ENCODE peak calls at places on chromosome 21, in ten cellular contexts. E is NB4, R is H1, A is Peyer's patch, Y is endothelial cell of umbilical vein, D is gastrocnemius medialis, X is H54, T is adrenal gland, M is upper lobe of left lung, B is transverse colon. P is an unnamed sample.

GRCh38 chr21:37062592-37062933 is 10.3 kb downstream of the PIGP start:
- DNase-seq in D (no peak), B (no peak), T (no peak), M (no peak), Y (no peak), E (no peak), A (no peak), R (no peak), X (no peak), P (no peak)

GRCh38 chr21:33058468-33059318 is 11.2 kb upstream of the OLIG1 start:
- DNase-seq in E (peak; percentile 72), M (no peak), R (no peak), Y (no peak), T (peak; percentile 85), B (no peak), X (no peak), D (peak; percentile 52), A (no peak), P (peak; percentile 20)

GRCh38 chr21:36203603-36203889 is 46.9 kb downstream of the DOP1B start:
- DNase-seq in B (no peak), D (peak; percentile 55), Y (peak; percentile 17), R (no peak), E (peak; percentile 62), T (peak; percentile 52), A (peak; percentile 71), M (no peak), X (peak; percentile 88), P (peak; percentile 12)

GRCh38 chr21:16402752-16403151 is 673.0 kb downstream of the USP25 start:
- DNase-seq in Y (peak; percentile 55), A (no peak), M (no peak), D (no peak), R (no peak), X (no peak), E (no peak), B (no peak), T (peak; percentile 1), P (no peak)

GRCh38 chr21:45590726-45591618 is 48.7 kb upstream of the SLC19A1 start:
- DNase-seq in M (peak; percentile 89), X (no peak), R (no peak), B (peak; percentile 18), E (peak; percentile 43), T (peak; percentile 23), A (peak; percentile 50), Y (no peak), D (no peak), P (peak; percentile 44)

GRCh38 chr21:15130751-15131150 is 66.0 kb upstream of the NRIP1 start:
- DNase-seq in M (no peak), Y (no peak), E (no peak), A (no peak), B (no peak), R (no peak), T (no peak), X (no peak), D (no peak), P (no peak)

GRCh38 chr21:32520885-32521735 is 64.2 kb downstream of the TCP10L start:
- DNase-seq in M (no peak), A (peak; percentile 75), T (peak; percentile 73), X (peak; percentile 81), D (peak; percentile 60), B (peak; percentile 63), E (peak; percentile 84), Y (peak; percentile 98), R (no peak), P (peak; percentile 34)

GRCh38 chr21:21057349-21058062 is 59.3 kb downstream of the NCAM2 start:
- DNase-seq in A (no peak), M (no peak), E (no peak), R (no peak), T (no peak), D (no peak), X (no peak), Y (no peak), B (no peak), P (no peak)

GRCh38 chr21:8988696-8989095 is 1532.7 kb upstream of the TPTE start:
- DNase-seq in E (no peak), D (no peak), A (no peak), Y (no peak), R (no peak), B (no peak), X (no peak), M (no peak), T (no peak), P (no peak)

DNA sequence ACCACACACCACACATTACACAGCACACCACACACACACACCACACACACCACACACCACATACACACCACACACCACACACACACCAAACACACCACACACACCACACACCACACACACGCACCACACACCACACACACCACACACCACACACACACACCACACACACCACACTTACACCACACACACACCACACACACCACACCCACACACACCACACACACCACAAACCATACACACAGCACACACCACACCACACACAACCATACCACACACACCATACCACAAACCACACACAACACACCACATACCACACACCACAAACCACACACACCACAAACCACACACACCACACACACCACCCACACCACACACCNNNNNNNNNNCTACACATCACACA is 40.9 kb upstream of the SIK1 start:
- DNase-seq in M (no peak), A (peak; percentile 24), R (no peak), D (no peak), E (no peak), Y (no peak), X (no peak), B (no peak), T (no peak), P (no peak)
- TF ChIP-seq POLR2A in M (no peak), A (no peak), R (no peak), D (no peak), E (no peak), Y (no peak), X (no peak), B (no peak), T (no peak), P (no peak)

DNA sequence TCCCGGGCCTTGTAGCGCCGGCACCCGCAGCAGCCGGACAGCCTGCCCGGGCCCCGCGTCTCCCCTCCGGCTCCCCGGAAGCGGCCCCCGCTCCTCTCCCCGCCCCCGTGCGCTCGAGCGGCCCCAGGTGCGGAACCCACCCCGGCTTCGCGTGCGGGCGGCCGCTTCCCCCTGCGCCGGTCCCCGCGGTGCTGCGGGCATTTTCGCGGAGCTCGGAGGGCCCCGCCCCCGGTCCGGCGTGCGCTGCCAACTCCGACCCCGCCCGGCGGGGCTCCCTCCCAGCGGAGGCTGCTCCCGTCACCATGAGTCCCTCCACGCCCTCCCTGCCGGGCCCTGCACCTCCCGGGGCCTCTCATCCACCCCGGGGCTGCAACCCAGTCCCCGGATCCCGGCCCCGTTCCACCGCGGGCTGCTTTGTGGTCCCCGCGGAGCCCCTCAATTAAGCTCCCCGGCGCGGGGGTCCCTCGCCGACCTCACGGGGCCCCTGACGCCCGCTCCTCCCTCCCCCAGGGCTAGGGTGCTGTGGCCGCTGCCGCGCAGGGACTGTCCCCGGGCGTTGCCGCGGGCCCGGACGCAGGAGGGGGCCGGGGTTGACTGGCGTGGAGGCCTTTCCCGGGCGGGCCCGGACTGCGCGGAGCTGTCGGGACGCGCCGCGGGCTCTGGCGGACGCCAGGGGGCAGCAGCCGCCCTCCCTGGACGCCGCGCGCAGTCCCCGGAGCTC is 159.4 kb downstream of the RUNX1 start:
- DNase-seq in M (peak; percentile 96), R (no peak), T (peak; percentile 81), E (peak; percentile 92), D (peak; percentile 65), A (peak; percentile 89), B (peak; percentile 85), X (peak; percentile 78), Y (peak; percentile 56), P (peak; percentile 88)
- TF ChIP-seq POLR2A in M (peak; percentile 10), R (no peak), T (no peak), E (peak; percentile 38), D (no peak), A (peak; percentile 27), B (no peak), X (peak; percentile 43), Y (no peak), P (peak; percentile 53)

GRCh38 chr21:42012344-42012743 is 2.2 kb upstream of the ZBTB21 start:
- DNase-seq in T (no peak), Y (no peak), A (no peak), M (no peak), X (no peak), E (no peak), R (no peak), D (no peak), B (peak; percentile 23), P (no peak)

GRCh38 chr21:42007541-42007940 is 2.6 kb downstream of the ZBTB21 start:
- DNase-seq in M (no peak), B (no peak), X (no peak), E (no peak), R (no peak), D (no peak), T (no peak), Y (no peak), A (no peak), P (no peak)

GRCh38 chr21:42009018-42009830 is 936 bp downstream of the ZBTB21 start:
- DNase-seq in R (no peak), T (peak; percentile 90), D (peak; percentile 50), A (peak; percentile 81), X (no peak), E (peak; percentile 66), M (no peak), B (peak; percentile 71), Y (peak; percentile 69), P (peak; percentile 58)

GRCh38 chr21:42010507-42011493 is 640 bp upstream of the ZBTB21 start:
- DNase-seq in E (peak; percentile 55), M (no peak), A (peak; percentile 60), T (peak; percentile 40), D (no peak), X (peak; percentile 56), Y (peak; percentile 21), B (peak; percentile 48), R (no peak), P (peak; percentile 39)

DNA sequence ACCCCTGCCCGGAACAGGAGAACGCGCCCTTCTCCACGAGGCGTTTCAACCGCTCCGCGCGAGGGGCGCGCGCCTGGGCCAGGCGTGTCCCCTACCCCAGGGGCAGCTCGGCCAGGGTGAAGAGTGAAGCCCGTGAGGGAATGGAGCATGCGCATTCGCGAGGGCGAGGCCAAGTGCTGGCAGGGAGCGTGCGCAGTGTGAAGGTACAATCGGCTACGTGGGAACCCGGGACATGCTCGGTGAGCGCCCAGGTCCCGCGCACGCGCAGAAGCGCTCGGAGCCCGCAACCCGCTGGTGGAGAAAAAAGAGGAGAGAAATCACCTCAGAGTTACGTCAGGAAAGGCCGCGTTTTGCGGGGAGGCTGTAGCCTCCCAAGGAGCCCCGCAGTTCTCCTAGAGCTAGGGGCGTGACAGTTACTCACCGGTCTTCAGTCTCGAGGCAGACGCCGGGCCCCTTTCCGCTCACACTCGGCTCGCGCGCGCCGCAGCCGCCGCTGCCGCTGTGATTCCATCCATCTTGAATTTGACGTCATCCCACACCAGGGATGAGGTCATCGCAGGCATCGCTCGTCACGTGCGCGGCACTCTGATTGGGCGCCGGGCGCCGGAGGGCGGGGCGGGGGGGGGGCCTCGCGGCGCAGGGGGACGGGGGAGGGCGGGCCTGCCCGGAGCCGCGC is at the start of gene ZBTB21:
- DNase-seq in Y (peak; percentile 98), D (peak; percentile 99), X (peak; percentile 99), R (peak; percentile 92), A (peak; percentile 99), B (peak; percentile 99), E (peak; percentile 96), T (peak; percentile 99), M (peak; percentile 99), P (peak; percentile 97)
- TF ChIP-seq POLR2A in Y (peak; percentile 80), D (peak; percentile 98), X (peak; percentile 88), R (no peak), A (peak; percentile 91), B (peak; percentile 95), E (peak; percentile 80), T (peak; percentile 93), M (peak; percentile 87), P (peak; percentile 87)

DNA sequence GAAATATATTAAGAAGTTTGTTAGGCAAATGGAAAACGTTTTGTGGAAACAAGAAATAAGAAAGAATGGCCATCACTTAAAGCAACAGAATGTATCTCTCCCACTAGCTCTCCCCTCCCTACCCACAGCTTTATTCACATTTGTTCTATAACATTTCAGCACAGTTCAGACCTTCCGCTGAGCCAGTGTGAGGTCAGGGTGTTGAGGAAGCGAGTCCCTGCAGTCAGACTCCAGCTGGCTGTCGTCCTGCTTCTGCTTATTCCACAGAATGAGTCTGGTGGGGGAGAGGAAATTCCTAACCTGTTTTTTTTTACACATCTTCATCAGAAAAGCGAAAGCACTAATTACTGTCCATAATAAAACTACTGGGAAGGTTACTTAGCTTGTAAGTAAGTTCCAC is 39.1 kb downstream of the MRPL39 start:
- DNase-seq in D (no peak), E (peak; percentile 2), R (no peak), X (no peak), T (peak; percentile 50), B (peak; percentile 48), A (peak; percentile 77), Y (peak; percentile 86), M (no peak), P (no peak)
- TF ChIP-seq POLR2A in D (no peak), E (no peak), R (no peak), X (no peak), T (no peak), B (no peak), A (no peak), Y (no peak), M (no peak), P (no peak)

P was measured in erythroblast.